ENCODE peak calls at places on chromosomes 12 and 14, in nine cellular contexts. One of them, this sample, is unnamed.

GRCh38 chr12:45214739-45215418 is 1.0 kb upstream of the ANO6 start:
- DNase-seq in CD14-positive monocyte: no peak
- DNase-seq in psoas muscle: no peak
- DNase-seq in fibroblast of lung: peak; percentile 45
- DNase-seq in OCI-LY7: no peak
- DNase-seq in Calu3: no peak
- DNase-seq in mucosa of descending colon: no peak
- DNase-seq in spleen: no peak
- DNase-seq in SK-N-SH: no peak
- DNase-seq in this sample: no peak

GRCh38 chr12:47832263-47832933 is 12.7 kb upstream of the HDAC7 start:
- DNase-seq in CD14-positive monocyte: no peak
- DNase-seq in psoas muscle: no peak
- DNase-seq in fibroblast of lung: no peak
- DNase-seq in OCI-LY7: peak; percentile 77
- DNase-seq in Calu3: no peak
- DNase-seq in mucosa of descending colon: no peak
- DNase-seq in spleen: peak; percentile 79
- DNase-seq in SK-N-SH: no peak
- DNase-seq in this sample: peak; percentile 39

GRCh38 chr14:100439781-100440180 is 116.6 kb downstream of the SLC25A47 start:
- DNase-seq in CD14-positive monocyte: no peak
- DNase-seq in psoas muscle: peak; percentile 41
- DNase-seq in fibroblast of lung: peak; percentile 76
- DNase-seq in OCI-LY7: no peak
- DNase-seq in Calu3: no peak
- DNase-seq in mucosa of descending colon: peak; percentile 80
- DNase-seq in spleen: no peak
- DNase-seq in SK-N-SH: no peak
- DNase-seq in this sample: no peak

GRCh38 chr12:105761075-105761474 is 377.7 kb downstream of the NUAK1 start:
- DNase-seq in CD14-positive monocyte: no peak
- DNase-seq in psoas muscle: no peak
- DNase-seq in fibroblast of lung: peak; percentile 68
- DNase-seq in OCI-LY7: no peak
- DNase-seq in Calu3: no peak
- DNase-seq in mucosa of descending colon: no peak
- DNase-seq in spleen: no peak
- DNase-seq in SK-N-SH: no peak
- DNase-seq in this sample: no peak

GRCh38 chr12:118704517-118704916 is 276.8 kb upstream of the SRRM4 start:
- DNase-seq in CD14-positive monocyte: no peak
- DNase-seq in psoas muscle: no peak
- DNase-seq in fibroblast of lung: no peak
- DNase-seq in OCI-LY7: no peak
- DNase-seq in Calu3: no peak
- DNase-seq in mucosa of descending colon: no peak
- DNase-seq in spleen: no peak
- DNase-seq in SK-N-SH: peak; percentile 39
- DNase-seq in this sample: no peak

GRCh38 chr14:68589447-68590232 is 203.2 kb downstream of the ZFP36L1 start:
- DNase-seq in CD14-positive monocyte: no peak
- DNase-seq in psoas muscle: peak; percentile 58
- DNase-seq in fibroblast of lung: peak; percentile 40
- DNase-seq in OCI-LY7: no peak
- DNase-seq in Calu3: no peak
- DNase-seq in mucosa of descending colon: no peak
- DNase-seq in spleen: no peak
- DNase-seq in SK-N-SH: peak; percentile 52
- DNase-seq in this sample: no peak

GRCh38 chr14:86625637-86626036 is 1095.7 kb downstream of the FLRT2 start:
- DNase-seq in CD14-positive monocyte: no peak
- DNase-seq in psoas muscle: no peak
- DNase-seq in fibroblast of lung: no peak
- DNase-seq in OCI-LY7: no peak
- DNase-seq in Calu3: no peak
- DNase-seq in mucosa of descending colon: no peak
- DNase-seq in spleen: no peak
- DNase-seq in SK-N-SH: no peak
- DNase-seq in this sample: no peak

GRCh38 chr12:46401703-46402102 is 29.1 kb upstream of the SLC38A2 start:
- DNase-seq in CD14-positive monocyte: no peak
- DNase-seq in psoas muscle: no peak
- DNase-seq in fibroblast of lung: peak; percentile 73
- DNase-seq in OCI-LY7: no peak
- DNase-seq in Calu3: no peak
- DNase-seq in mucosa of descending colon: peak; percentile 57
- DNase-seq in spleen: no peak
- DNase-seq in SK-N-SH: no peak
- DNase-seq in this sample: no peak

GRCh38 chr14:69313176-69313575 is 53.2 kb downstream of the GALNT16 start:
- DNase-seq in CD14-positive monocyte: no peak
- DNase-seq in psoas muscle: no peak
- DNase-seq in fibroblast of lung: peak; percentile 7
- DNase-seq in OCI-LY7: no peak
- DNase-seq in Calu3: no peak
- DNase-seq in mucosa of descending colon: no peak
- DNase-seq in spleen: peak; percentile 40
- DNase-seq in SK-N-SH: no peak
- DNase-seq in this sample: peak; percentile 74

GRCh38 chr14:64572721-64573508 is 23.2 kb downstream of the PPP1R36 start:
- DNase-seq in CD14-positive monocyte: no peak
- DNase-seq in psoas muscle: no peak
- DNase-seq in fibroblast of lung: peak; percentile 50
- DNase-seq in OCI-LY7: no peak
- DNase-seq in Calu3: no peak
- DNase-seq in mucosa of descending colon: no peak
- DNase-seq in spleen: no peak
- DNase-seq in SK-N-SH: no peak
- DNase-seq in this sample: no peak

GRCh38 chr12:7175493-7175892 is 14.0 kb upstream of the PEX5 start:
- DNase-seq in CD14-positive monocyte: no peak
- DNase-seq in psoas muscle: no peak
- DNase-seq in fibroblast of lung: no peak
- DNase-seq in OCI-LY7: no peak
- DNase-seq in Calu3: no peak
- DNase-seq in mucosa of descending colon: no peak
- DNase-seq in spleen: no peak
- DNase-seq in SK-N-SH: no peak
- DNase-seq in this sample: no peak

GRCh38 chr12:83573676-83574075 is 887.0 kb downstream of the TMTC2 start:
- DNase-seq in CD14-positive monocyte: no peak
- DNase-seq in psoas muscle: peak; percentile 18
- DNase-seq in fibroblast of lung: peak; percentile 35
- DNase-seq in OCI-LY7: no peak
- DNase-seq in Calu3: peak; percentile 74
- DNase-seq in mucosa of descending colon: no peak
- DNase-seq in spleen: no peak
- DNase-seq in SK-N-SH: no peak
- DNase-seq in this sample: no peak

GRCh38 chr12:131844140-131844539 is 15.9 kb downstream of the MMP17 start:
- DNase-seq in CD14-positive monocyte: no peak
- DNase-seq in psoas muscle: no peak
- DNase-seq in fibroblast of lung: no peak
- DNase-seq in OCI-LY7: no peak
- DNase-seq in Calu3: no peak
- DNase-seq in mucosa of descending colon: no peak
- DNase-seq in spleen: no peak
- DNase-seq in SK-N-SH: no peak
- DNase-seq in this sample: no peak

GRCh38 chr12:100346660-100347059 is 10.2 kb upstream of the SLC17A8 start:
- DNase-seq in CD14-positive monocyte: no peak
- DNase-seq in psoas muscle: no peak
- DNase-seq in fibroblast of lung: peak; percentile 42
- DNase-seq in OCI-LY7: no peak
- DNase-seq in Calu3: no peak
- DNase-seq in mucosa of descending colon: no peak
- DNase-seq in spleen: no peak
- DNase-seq in SK-N-SH: no peak
- DNase-seq in this sample: no peak

GRCh38 chr12:20525064-20525610 is 156.8 kb downstream of the PDE3A start:
- DNase-seq in CD14-positive monocyte: no peak
- DNase-seq in psoas muscle: no peak
- DNase-seq in fibroblast of lung: peak; percentile 28
- DNase-seq in OCI-LY7: no peak
- DNase-seq in Calu3: no peak
- DNase-seq in mucosa of descending colon: no peak
- DNase-seq in spleen: no peak
- DNase-seq in SK-N-SH: no peak
- DNase-seq in this sample: no peak

GRCh38 chr12:47034661-47035060 is 44.8 kb upstream of the PCED1B start:
- DNase-seq in CD14-positive monocyte: no peak
- DNase-seq in psoas muscle: no peak
- DNase-seq in fibroblast of lung: peak; percentile 93
- DNase-seq in OCI-LY7: no peak
- DNase-seq in Calu3: no peak
- DNase-seq in mucosa of descending colon: no peak
- DNase-seq in spleen: no peak
- DNase-seq in SK-N-SH: no peak
- DNase-seq in this sample: no peak

GRCh38 chr14:89337912-89338311 is 79.1 kb downstream of the FOXN3 start:
- DNase-seq in CD14-positive monocyte: no peak
- DNase-seq in psoas muscle: peak; percentile 54
- DNase-seq in fibroblast of lung: no peak
- DNase-seq in OCI-LY7: no peak
- DNase-seq in Calu3: no peak
- DNase-seq in mucosa of descending colon: no peak
- DNase-seq in spleen: no peak
- DNase-seq in SK-N-SH: no peak
- DNase-seq in this sample: no peak

GRCh38 chr12:9134981-9135628 is 19.4 kb upstream of the A2M start:
- DNase-seq in CD14-positive monocyte: no peak
- DNase-seq in psoas muscle: no peak
- DNase-seq in fibroblast of lung: no peak
- DNase-seq in OCI-LY7: peak; percentile 7
- DNase-seq in Calu3: peak; percentile 11
- DNase-seq in mucosa of descending colon: peak; percentile 33
- DNase-seq in spleen: no peak
- DNase-seq in SK-N-SH: no peak
- DNase-seq in this sample: no peak

GRCh38 chr14:49363926-49364751 is 222.0 kb downstream of the RPS29 start:
- DNase-seq in CD14-positive monocyte: no peak
- DNase-seq in psoas muscle: no peak
- DNase-seq in fibroblast of lung: no peak
- DNase-seq in OCI-LY7: no peak
- DNase-seq in Calu3: no peak
- DNase-seq in mucosa of descending colon: no peak
- DNase-seq in spleen: no peak
- DNase-seq in SK-N-SH: no peak
- DNase-seq in this sample: no peak

GRCh38 chr14:30450620-30451019 is 108.3 kb upstream of the G2E3 start:
- DNase-seq in CD14-positive monocyte: no peak
- DNase-seq in psoas muscle: no peak
- DNase-seq in fibroblast of lung: peak; percentile 19
- DNase-seq in OCI-LY7: no peak
- DNase-seq in Calu3: no peak
- DNase-seq in mucosa of descending colon: no peak
- DNase-seq in spleen: no peak
- DNase-seq in SK-N-SH: no peak
- DNase-seq in this sample: no peak

GRCh38 chr14:45798659-45799058 is 545.7 kb upstream of the MIS18BP1 start:
- DNase-seq in CD14-positive monocyte: no peak
- DNase-seq in psoas muscle: no peak
- DNase-seq in fibroblast of lung: no peak
- DNase-seq in OCI-LY7: no peak
- DNase-seq in Calu3: no peak
- DNase-seq in mucosa of descending colon: no peak
- DNase-seq in spleen: no peak
- DNase-seq in SK-N-SH: no peak
- DNase-seq in this sample: no peak

GRCh38 chr14:36910578-36910977 is 248.9 kb downstream of the PAX9 start:
- DNase-seq in CD14-positive monocyte: no peak
- DNase-seq in psoas muscle: no peak
- DNase-seq in fibroblast of lung: no peak
- DNase-seq in OCI-LY7: no peak
- DNase-seq in Calu3: no peak
- DNase-seq in mucosa of descending colon: no peak
- DNase-seq in spleen: no peak
- DNase-seq in SK-N-SH: no peak
- DNase-seq in this sample: no peak

GRCh38 chr14:21723431-21724045 is 49.9 kb upstream of the OR4E1 start:
- DNase-seq in CD14-positive monocyte: no peak
- DNase-seq in psoas muscle: no peak
- DNase-seq in fibroblast of lung: no peak
- DNase-seq in OCI-LY7: peak; percentile 50
- DNase-seq in Calu3: peak; percentile 25
- DNase-seq in mucosa of descending colon: peak; percentile 40
- DNase-seq in spleen: no peak
- DNase-seq in SK-N-SH: peak; percentile 22
- DNase-seq in this sample: no peak
- TF ChIP-seq CTCF in CD14-positive monocyte: no peak
- TF ChIP-seq CTCF in psoas muscle: no peak
- TF ChIP-seq CTCF in fibroblast of lung: no peak
- TF ChIP-seq CTCF in OCI-LY7: peak; percentile 76
- TF ChIP-seq CTCF in Calu3: no peak
- TF ChIP-seq CTCF in mucosa of descending colon: no peak
- TF ChIP-seq CTCF in spleen: no peak
- TF ChIP-seq CTCF in SK-N-SH: peak; percentile 42
- TF ChIP-seq CTCF in this sample: peak; percentile 25

DNA sequence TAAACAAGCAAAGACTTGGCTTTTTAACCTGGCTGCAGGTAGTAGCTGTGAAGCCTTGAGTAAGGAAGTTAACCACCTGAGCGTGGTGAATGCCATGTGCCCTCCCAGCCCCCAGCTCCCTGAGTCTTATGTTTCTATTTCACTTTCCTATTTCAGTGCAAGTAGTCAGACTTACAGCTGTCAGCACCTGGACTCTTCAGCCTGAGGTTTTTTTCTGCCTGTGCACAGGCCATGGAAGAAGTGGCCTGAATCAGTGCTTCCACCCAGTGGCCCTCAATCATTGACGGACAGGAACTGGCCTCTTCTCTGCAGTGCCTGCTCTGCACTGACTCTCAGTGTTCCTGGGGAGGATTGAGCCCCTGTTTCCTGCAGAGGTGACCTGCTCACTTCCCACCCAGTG is 796.4 kb downstream of the MED13L start:
- DNase-seq in CD14-positive monocyte: no peak
- DNase-seq in psoas muscle: no peak
- DNase-seq in fibroblast of lung: no peak
- DNase-seq in OCI-LY7: no peak
- DNase-seq in Calu3: no peak
- DNase-seq in mucosa of descending colon: no peak
- DNase-seq in spleen: no peak
- DNase-seq in SK-N-SH: no peak
- DNase-seq in this sample: no peak
- TF ChIP-seq CTCF in CD14-positive monocyte: no peak
- TF ChIP-seq CTCF in psoas muscle: no peak
- TF ChIP-seq CTCF in fibroblast of lung: no peak
- TF ChIP-seq CTCF in OCI-LY7: no peak
- TF ChIP-seq CTCF in Calu3: no peak
- TF ChIP-seq CTCF in mucosa of descending colon: no peak
- TF ChIP-seq CTCF in spleen: no peak
- TF ChIP-seq CTCF in SK-N-SH: no peak
- TF ChIP-seq CTCF in this sample: peak; percentile 12

GRCh38 chr12:65585648-65586420 is 238.4 kb upstream of the HMGA2 start:
- DNase-seq in CD14-positive monocyte: no peak
- DNase-seq in psoas muscle: no peak
- DNase-seq in fibroblast of lung: no peak
- DNase-seq in OCI-LY7: no peak
- DNase-seq in Calu3: no peak
- DNase-seq in mucosa of descending colon: no peak
- DNase-seq in spleen: no peak
- DNase-seq in SK-N-SH: no peak
- DNase-seq in this sample: no peak
- TF ChIP-seq CTCF in CD14-positive monocyte: no peak
- TF ChIP-seq CTCF in psoas muscle: no peak
- TF ChIP-seq CTCF in fibroblast of lung: no peak
- TF ChIP-seq CTCF in OCI-LY7: no peak
- TF ChIP-seq CTCF in Calu3: no peak
- TF ChIP-seq CTCF in mucosa of descending colon: no peak
- TF ChIP-seq CTCF in spleen: no peak
- TF ChIP-seq CTCF in SK-N-SH: no peak
- TF ChIP-seq CTCF in this sample: peak; percentile 21

GRCh38 chr12:6056406-6057211 is 67.9 kb downstream of the VWF start:
- DNase-seq in CD14-positive monocyte: no peak
- DNase-seq in psoas muscle: no peak
- DNase-seq in fibroblast of lung: no peak
- DNase-seq in OCI-LY7: peak; percentile 52
- DNase-seq in Calu3: no peak
- DNase-seq in mucosa of descending colon: no peak
- DNase-seq in spleen: no peak
- DNase-seq in SK-N-SH: peak; percentile 74
- DNase-seq in this sample: no peak
- TF ChIP-seq CTCF in CD14-positive monocyte: peak; percentile 28
- TF ChIP-seq CTCF in psoas muscle: no peak
- TF ChIP-seq CTCF in fibroblast of lung: peak; percentile 9
- TF ChIP-seq CTCF in OCI-LY7: peak; percentile 74
- TF ChIP-seq CTCF in Calu3: peak; percentile 18
- TF ChIP-seq CTCF in mucosa of descending colon: no peak
- TF ChIP-seq CTCF in spleen: no peak
- TF ChIP-seq CTCF in SK-N-SH: peak; percentile 49
- TF ChIP-seq CTCF in this sample: peak; percentile 68

This sample was measured in chondrocyte.